ENCODE peak calls at places on chromosomes 1 and 21, in seven cellular contexts. M is NCI-H187; Q is Daoy; N is activated CD4-positive, alpha-beta T cell treated with anti-CD3 and anti-CD28 coated beads, Interleukin-2, amount 50 U/mL, for 48 hours; A is uterus; F is GOT3; T is CD4-positive, alpha-beta T cell. B is an unnamed sample.

GRCh38 chr1:40806724-40807675 is 23.4 kb downstream of the KCNQ4 start:
- DNase-seq in N (no peak), T (no peak), F (no peak), Q (no peak), M (no peak), A (peak), B (peak)

GRCh38 chr1:81695741-81696140 is 105.0 kb upstream of the ADGRL2 start:
- DNase-seq in N (no peak), M (no peak), Q (peak), A (peak), F (no peak), T (no peak), B (peak)

GRCh38 chr1:41980872-41981653 is 62.3 kb upstream of the HIVEP3 start:
- DNase-seq in M (no peak), T (no peak), Q (peak), N (no peak), F (no peak), A (no peak), B (no peak)

GRCh38 chr21:44530221-44530902 is 9.6 kb downstream of the KRTAP10-1 start:
- DNase-seq in F (no peak), A (peak), N (no peak), Q (no peak), M (no peak), T (no peak), B (no peak)

GRCh38 chr1:61141288-61142044 is 59.1 kb downstream of the NFIA start:
- DNase-seq in A (no peak), T (no peak), F (no peak), M (no peak), N (no peak), Q (no peak), B (peak)

GRCh38 chr1:23103001-23103879 is 65.4 kb downstream of the LUZP1 start:
- DNase-seq in T (no peak), Q (peak), F (no peak), N (no peak), A (no peak), M (no peak), B (no peak)

GRCh38 chr1:29682171-29682917 is 446.0 kb downstream of the PTPRU start:
- DNase-seq in F (no peak), N (no peak), Q (no peak), T (no peak), M (no peak), A (no peak), B (no peak)

GRCh38 chr1:105137543-105138444 is 1388.1 kb downstream of the AMY1C start:
- DNase-seq in M (no peak), T (no peak), N (no peak), A (no peak), Q (peak), F (no peak), B (no peak)

GRCh38 chr1:190262538-190262937 is 215.1 kb downstream of the BRINP3 start:
- DNase-seq in T (no peak), F (no peak), A (no peak), N (no peak), Q (no peak), M (no peak), B (no peak)

GRCh38 chr1:204151562-204152309 is at the start of gene ETNK2:
- DNase-seq in T (peak), A (peak), M (peak), Q (peak), N (peak), F (no peak), B (peak)

B was measured in astrocyte of the hippocampus.